ENCODE peak calls at places on chromosomes 2 and 18, in eight cellular contexts. P, T, O, W, C, E, R and H are unnamed samples.

GRCh38 chr2:133718688-133719201 is 150.5 kb upstream of the NCKAP5 start:
- DNase-seq in E (no peak), R (no peak), O (no peak), C (no peak), P (peak), W (no peak), T (no peak), H (peak)

GRCh38 chr2:79453918-79454317 is 58.9 kb upstream of the CTNNA2 start:
- DNase-seq in T (peak), P (no peak), R (no peak), C (peak), E (no peak), O (peak), W (no peak), H (peak)

GRCh38 chr2:234818937-234819336 is 132.9 kb upstream of the SH3BP4 start:
- DNase-seq in P (no peak), O (no peak), R (no peak), T (no peak), W (no peak), C (no peak), E (no peak), H (no peak)

GRCh38 chr2:45928946-45929345 is 277.5 kb downstream of the PRKCE start:
- DNase-seq in P (no peak), T (no peak), E (no peak), C (no peak), O (no peak), W (no peak), R (no peak), H (no peak)

GRCh38 chr2:230170532-230170931 is 49.3 kb downstream of the SP110 start:
- DNase-seq in P (no peak), W (no peak), C (no peak), O (no peak), T (no peak), R (no peak), E (no peak), H (no peak)

GRCh38 chr18:5295231-5295920 is at the start of gene ZBTB14:
- DNase-seq in R (no peak), C (peak), O (peak), W (peak), T (peak), E (peak), P (peak), H (peak)

GRCh38 chr18:79410171-79410641 is 14.5 kb downstream of the NFATC1 start:
- DNase-seq in O (no peak), E (no peak), C (no peak), R (no peak), P (no peak), W (no peak), T (no peak), H (no peak)

GRCh38 chr2:29235411-29235810 is 120.2 kb downstream of the CLIP4 start:
- DNase-seq in P (no peak), E (no peak), W (no peak), O (no peak), R (no peak), C (no peak), T (no peak), H (no peak)

GRCh38 chr2:73697606-73698005 is 39.5 kb downstream of the TPRKB start:
- DNase-seq in E (no peak), W (no peak), P (no peak), R (no peak), T (no peak), C (no peak), O (no peak), H (peak)

GRCh38 chr2:187263675-187264580 is 184.1 kb downstream of the CALCRL start:
- DNase-seq in C (no peak), T (peak), R (no peak), E (no peak), O (no peak), W (no peak), P (no peak), H (no peak)

GRCh38 chr18:62196079-62196478 is 9.0 kb downstream of the RELCH start:
- DNase-seq in T (peak), C (no peak), O (no peak), P (no peak), W (no peak), E (no peak), R (no peak), H (no peak)

GRCh38 chr18:67938691-67939090 is 422.2 kb upstream of the DSEL start:
- DNase-seq in R (no peak), W (no peak), P (no peak), E (no peak), C (no peak), T (no peak), O (no peak), H (peak)

GRCh38 chr2:52919668-52920067 is 847.9 kb upstream of the CHAC2 start:
- DNase-seq in P (no peak), E (no peak), R (no peak), O (no peak), T (no peak), C (peak), W (no peak), H (no peak)

GRCh38 chr18:66993492-66993891 is 389.6 kb upstream of the CDH19 start:
- DNase-seq in T (peak), E (no peak), P (no peak), O (no peak), C (peak), W (no peak), R (no peak), H (no peak)

GRCh38 chr18:6719098-6719913 is 10.2 kb upstream of the ARHGAP28 start:
- DNase-seq in W (no peak), C (no peak), T (no peak), P (no peak), R (no peak), O (no peak), E (no peak), H (no peak)

GRCh38 chr2:166825914-166826313 is 62.4 kb upstream of the XIRP2 start:
- DNase-seq in P (no peak), R (no peak), W (no peak), O (no peak), C (no peak), E (no peak), T (no peak), H (no peak)

GRCh38 chr2:220847587-220847986 is 724.5 kb downstream of the EPHA4 start:
- DNase-seq in T (no peak), W (no peak), C (peak), E (no peak), R (no peak), P (no peak), O (no peak), H (peak)

GRCh38 chr2:99608092-99608491 is 118.3 kb upstream of the REV1 start:
- DNase-seq in E (no peak), T (peak), P (no peak), W (no peak), R (no peak), O (no peak), C (no peak), H (peak)

GRCh38 chr18:61833387-61833786 is 59.4 kb downstream of the RNF152 start:
- DNase-seq in W (peak), O (no peak), P (peak), R (no peak), T (no peak), E (no peak), C (no peak), H (no peak)

GRCh38 chr2:137677466-137677865 is 286.8 kb upstream of the HNMT start:
- DNase-seq in O (peak), T (peak), R (no peak), C (no peak), W (no peak), P (peak), E (peak), H (peak)

GRCh38 chr18:48801728-48802542 is 148.8 kb downstream of the SMAD7 start:
- DNase-seq in T (no peak), E (no peak), W (no peak), R (no peak), C (peak), O (no peak), P (no peak), H (no peak)

GRCh38 chr18:62250475-62250874 is 63.4 kb downstream of the RELCH start:
- DNase-seq in C (no peak), E (no peak), R (no peak), T (no peak), W (no peak), P (no peak), O (no peak), H (no peak)

GRCh38 chr2:159225025-159226016 is 61.2 kb downstream of the WDSUB1 start:
- DNase-seq in E (no peak), C (no peak), P (no peak), T (no peak), O (peak), R (no peak), W (no peak), H (no peak)

GRCh38 chr18:21489119-21489750 is 111.3 kb downstream of the ESCO1 start:
- DNase-seq in E (peak), W (peak), P (peak), T (peak), R (peak), O (peak), C (peak), H (peak)

GRCh38 chr2:159285929-159286708 is at the start of gene WDSUB1:
- DNase-seq in C (peak), P (peak), T (peak), W (peak), E (no peak), O (peak), R (no peak), H (peak)

GRCh38 chr2:48016620-48017019 is 110.3 kb upstream of the FBXO11 start:
- DNase-seq in E (peak), C (peak), T (peak), O (no peak), P (peak), R (peak), W (no peak), H (no peak)

GRCh38 chr2:166333809-166334208 is 41.9 kb downstream of the SCN9A start:
- DNase-seq in P (no peak), W (no peak), C (no peak), R (no peak), E (no peak), T (no peak), O (no peak), H (peak)

GRCh38 chr2:217935901-217936684 is 66.7 kb downstream of the TNS1 start:
- DNase-seq in E (no peak), T (peak), C (no peak), P (no peak), W (no peak), R (no peak), O (no peak), H (peak)

GRCh38 chr2:74364533-74365505 is 15.3 kb downstream of the DCTN1 start:
- DNase-seq in E (no peak), T (no peak), C (no peak), W (no peak), R (no peak), P (no peak), O (no peak), H (no peak)

GRCh38 chr18:48486762-48487161 is 52.1 kb upstream of the CTIF start:
- DNase-seq in R (no peak), C (peak), T (no peak), P (no peak), O (no peak), E (no peak), W (no peak), H (peak)

GRCh38 chr2:64140665-64141064 is 3.6 kb downstream of the PELI1 start:
- DNase-seq in O (no peak), R (no peak), P (no peak), C (no peak), W (no peak), E (no peak), T (no peak), H (no peak)

GRCh38 chr18:10300739-10301138 is 153.7 kb upstream of the APCDD1 start:
- DNase-seq in W (no peak), C (no peak), T (no peak), O (no peak), E (no peak), P (no peak), R (no peak), H (no peak)

GRCh38 chr2:169320561-169320960 is 41.8 kb downstream of the LRP2 start:
- DNase-seq in T (no peak), R (no peak), P (no peak), O (no peak), E (no peak), W (no peak), C (no peak), H (no peak)

GRCh38 chr2:161273038-161273760 is 35.0 kb upstream of the PSMD14 start:
- DNase-seq in R (peak), P (peak), T (peak), C (peak), W (peak), O (peak), E (peak), H (peak)

GRCh38 chr18:3083776-3084175 is 70.8 kb upstream of the LPIN2 start:
- DNase-seq in E (no peak), W (no peak), C (no peak), O (no peak), P (no peak), T (no peak), R (no peak), H (no peak)

GRCh38 chr2:102412199-102412598 is 10.8 kb upstream of the IL18RAP start:
- DNase-seq in O (no peak), T (no peak), C (no peak), E (no peak), W (no peak), P (no peak), R (no peak), H (no peak)
- TF ChIP-seq EZH2phosphoT487 in O (no peak), T (no peak), C (no peak), E (no peak), W (no peak), P (no peak), R (no peak), H (no peak)

GRCh38 chr2:190607657-190608357 is 41.1 kb upstream of the NAB1 start:
- DNase-seq in E (no peak), P (no peak), O (no peak), C (no peak), T (no peak), W (no peak), R (peak), H (no peak)
- H3K4me2 ChIP-seq in E (no peak), P (no peak), O (no peak), C (no peak), T (no peak), W (no peak), R (peak), H (no peak)

DNA sequence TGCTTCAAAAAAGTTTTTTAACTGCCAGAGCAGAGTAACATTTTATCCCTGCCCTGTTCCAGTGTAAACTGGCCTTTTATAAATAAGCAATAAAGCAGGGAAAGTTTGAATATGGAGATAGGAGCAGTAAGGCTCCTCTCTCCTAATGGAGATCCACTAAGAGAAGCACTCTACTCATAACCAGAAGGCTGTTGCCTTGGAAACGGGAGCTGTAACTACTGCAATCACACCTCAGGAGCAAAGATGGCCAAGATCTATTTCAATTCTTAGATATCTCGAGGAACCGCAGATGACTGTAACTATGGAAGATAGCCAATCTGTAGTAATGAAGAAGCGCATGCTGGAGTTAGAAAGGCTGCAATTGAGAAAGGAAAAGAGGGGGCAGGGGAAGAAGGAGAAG is 41.4 kb downstream of the ANKRD44 start:
- DNase-seq in W (no peak), E (no peak), O (no peak), P (no peak), C (no peak), R (no peak), T (no peak), H (peak)
- TF ChIP-seq EZH2phosphoT487 in W (no peak), E (no peak), O (no peak), P (no peak), C (no peak), R (no peak), T (no peak), H (no peak)

DNA sequence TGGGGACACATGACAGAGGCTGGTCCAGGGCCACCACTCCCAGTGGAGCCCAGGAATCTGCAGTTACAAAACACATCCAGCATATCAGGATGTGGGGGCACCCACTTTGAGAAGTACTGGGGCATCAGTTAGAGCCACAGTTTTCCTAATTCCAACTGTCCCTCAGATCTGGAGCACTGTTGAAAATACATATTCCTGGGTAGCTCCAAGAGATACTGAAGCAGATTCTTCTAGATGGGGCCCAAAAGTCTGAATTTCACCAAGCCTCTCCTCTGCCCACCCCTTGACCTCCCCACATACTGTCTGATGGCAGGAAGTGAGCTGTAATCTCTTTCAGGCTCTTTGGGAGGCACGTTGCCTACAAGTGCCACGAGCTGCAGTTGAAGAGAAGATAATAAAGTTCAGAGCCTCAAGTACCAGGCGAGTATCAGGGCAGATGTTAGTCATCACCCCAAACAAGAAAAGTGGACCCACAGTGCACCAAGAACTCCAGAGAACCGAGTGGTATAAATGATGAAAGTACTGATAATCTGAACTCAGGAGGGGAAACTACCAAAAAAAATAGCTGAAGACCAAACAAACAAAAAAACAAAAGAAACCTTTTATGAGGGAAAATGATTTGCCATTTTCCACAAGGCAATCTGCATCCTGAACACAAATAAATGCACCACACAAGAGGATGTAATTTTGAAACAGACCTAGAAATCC is 98.8 kb downstream of the TCF4 start:
- DNase-seq in E (peak), C (no peak), P (no peak), R (no peak), W (no peak), T (no peak), O (no peak), H (no peak)
- H3K4me2 ChIP-seq in E (peak), C (no peak), P (peak), R (no peak), W (peak), T (peak), O (peak), H (no peak)

GRCh38 chr2:222426836-222427130 is 2.4 kb downstream of the SGPP2 start:
- DNase-seq in C (no peak), T (no peak), E (no peak), W (no peak), P (no peak), O (no peak), R (no peak), H (no peak)

GRCh38 chr2:222423632-222424280 is 587 bp upstream of the SGPP2 start:
- DNase-seq in C (peak), P (no peak), T (peak), O (no peak), R (no peak), E (no peak), W (peak), H (no peak)

GRCh38 chr2:222424281-222424728 is at the start of gene SGPP2:
- DNase-seq in P (no peak), R (no peak), E (no peak), O (peak), W (peak), C (peak), T (peak), H (no peak)

GRCh38 chr2:222423186-222423585 is 1.2 kb upstream of the SGPP2 start:
- DNase-seq in R (no peak), O (peak), C (no peak), P (no peak), W (no peak), T (no peak), E (no peak), H (no peak)

DNA sequence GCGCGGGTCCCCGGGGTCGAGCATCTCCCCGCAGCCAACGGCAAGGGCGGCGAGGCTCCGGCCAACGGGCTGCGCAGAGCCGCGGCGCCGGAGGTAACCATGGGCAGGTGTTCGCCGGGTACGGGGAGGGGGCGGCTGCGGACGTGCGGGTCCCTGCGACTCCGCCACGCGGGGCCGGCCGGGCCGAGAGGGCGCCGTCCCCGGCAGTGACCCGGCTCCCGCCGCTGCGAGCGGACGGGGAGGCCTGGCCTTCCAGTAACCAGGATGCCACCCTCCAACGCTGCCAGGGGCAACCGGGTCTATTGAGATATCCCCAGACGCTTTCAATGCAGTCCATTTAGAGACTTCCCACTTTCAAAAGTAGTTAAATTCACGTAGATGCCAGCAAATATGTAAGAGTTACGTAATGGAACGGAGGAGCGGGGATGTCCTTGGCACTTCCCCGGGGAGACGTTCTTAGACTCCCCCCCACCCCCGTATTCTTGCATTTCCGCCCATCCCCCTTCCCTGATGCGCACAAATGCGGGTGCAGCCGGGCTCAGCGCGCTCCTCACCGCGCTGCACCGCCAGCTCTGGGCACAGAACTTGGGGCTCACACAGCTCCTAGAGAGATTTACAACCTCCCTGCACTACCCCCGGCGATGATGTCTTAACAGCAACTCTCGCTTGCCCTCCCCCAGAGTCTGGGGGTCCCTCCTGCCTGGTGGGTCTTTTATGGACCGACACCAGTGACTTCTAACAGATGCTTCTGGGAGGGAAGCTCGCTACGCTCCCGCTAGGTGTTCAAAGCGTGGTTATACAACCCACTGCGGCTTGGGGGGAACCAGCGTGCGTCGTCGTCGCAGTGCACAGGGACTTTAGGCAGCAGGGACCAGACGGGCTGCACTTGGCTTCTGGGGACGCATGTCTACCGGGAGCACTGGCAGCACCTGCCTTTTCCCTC is 657 bp downstream of the SGPP2 start:
- DNase-seq in R (no peak), T (peak), O (peak), W (peak), P (peak), E (no peak), C (peak), H (no peak)
- TF ChIP-seq EZH2phosphoT487 in R (no peak), T (peak), O (peak), W (no peak), P (no peak), E (no peak), C (peak), H (no peak)

GRCh38 chr2:56287508-56287907 is 103.7 kb downstream of the CCDC85A start:
- DNase-seq in O (no peak), W (no peak), T (no peak), R (no peak), E (no peak), P (no peak), C (no peak), H (no peak)
- H3K4me2 ChIP-seq in O (no peak), W (peak), T (no peak), R (peak), E (no peak), P (peak), C (no peak), H (peak)